ENCODE peak calls at places on chromosomes 2 and 18, in eight cellular contexts. O is right cardiac atrium, K is adipocyte, E is foreskin fibroblast, U is left ventricle myocardium inferior, W is heart right ventricle, S is A673, M is NT2/D1. V is an unnamed sample.

GRCh38 chr2:68438455-68439303 is 28.4 kb downstream of the FBXO48 start:
- DNase-seq in M (no peak), K (no peak), U (no peak), O (no peak), E (no peak), S (no peak), W (no peak), V (no peak)

GRCh38 chr2:88123164-88123974 is 4.5 kb downstream of the FABP1 start:
- DNase-seq in S (no peak), M (no peak), U (no peak), K (no peak), W (no peak), E (no peak), O (no peak), V (no peak)

GRCh38 chr2:112583497-112584133 is 794 bp upstream of the CHCHD5 start:
- DNase-seq in K (no peak), W (no peak), E (no peak), S (peak; percentile 62), M (no peak), O (no peak), U (no peak), V (no peak)

GRCh38 chr2:73862987-73863386 is 29.8 kb upstream of the ACTG2 start:
- DNase-seq in M (no peak), S (no peak), E (no peak), O (no peak), W (no peak), K (no peak), U (no peak), V (no peak)

GRCh38 chr2:70627499-70627898 is 73.9 kb upstream of the TGFA start:
- DNase-seq in O (no peak), U (no peak), K (no peak), M (no peak), S (no peak), W (peak; percentile 30), E (no peak), V (no peak)

GRCh38 chr2:231922311-231922710 is 3.9 kb downstream of the NPPC start:
- DNase-seq in S (no peak), O (no peak), E (no peak), W (no peak), U (peak; percentile 4), K (no peak), M (no peak), V (no peak)

GRCh38 chr2:70024284-70024683 is 62.9 kb upstream of the ASPRV1 start:
- DNase-seq in U (no peak), W (no peak), S (peak; percentile 19), K (no peak), M (no peak), O (no peak), E (no peak), V (no peak)

GRCh38 chr2:217637268-217637615 is 365.6 kb downstream of the TNS1 start:
- DNase-seq in O (no peak), U (no peak), M (no peak), K (no peak), E (no peak), S (no peak), W (no peak), V (no peak)

GRCh38 chr2:133504566-133505505 is 63.4 kb downstream of the NCKAP5 start:
- DNase-seq in K (peak; percentile 45), O (peak; percentile 81), W (peak; percentile 30), S (peak; percentile 84), U (peak; percentile 40), M (no peak), E (no peak), V (no peak)

GRCh38 chr2:18268400-18268799 is 292.1 kb downstream of the RDH14 start:
- DNase-seq in O (no peak), W (no peak), M (no peak), U (no peak), K (no peak), S (no peak), E (peak; percentile 9), V (peak; percentile 18)

GRCh38 chr18:55484773-55485172 is 103.2 kb downstream of the TCF4 start:
- DNase-seq in O (no peak), U (no peak), W (no peak), S (no peak), K (no peak), M (no peak), E (no peak), V (no peak)

GRCh38 chr18:51525453-51526225 is 328.2 kb upstream of the MEX3C start:
- DNase-seq in E (no peak), S (no peak), O (no peak), M (no peak), W (no peak), K (no peak), U (no peak), V (no peak)

GRCh38 chr18:59605633-59606192 is 91.5 kb downstream of the CCBE1 start:
- DNase-seq in S (no peak), U (no peak), E (peak; percentile 65), W (no peak), O (no peak), M (no peak), K (peak; percentile 46), V (no peak)

GRCh38 chr2:109644571-109645275 is 30.6 kb downstream of the SOWAHC start:
- DNase-seq in M (peak; percentile 43), W (no peak), E (no peak), K (peak; percentile 28), O (peak; percentile 63), U (peak; percentile 19), S (no peak), V (no peak)

GRCh38 chr2:23828256-23828980 is 98.5 kb downstream of the ATAD2B start:
- DNase-seq in M (no peak), K (peak; percentile 54), E (no peak), O (no peak), W (no peak), S (no peak), U (no peak), V (no peak)

DNA sequence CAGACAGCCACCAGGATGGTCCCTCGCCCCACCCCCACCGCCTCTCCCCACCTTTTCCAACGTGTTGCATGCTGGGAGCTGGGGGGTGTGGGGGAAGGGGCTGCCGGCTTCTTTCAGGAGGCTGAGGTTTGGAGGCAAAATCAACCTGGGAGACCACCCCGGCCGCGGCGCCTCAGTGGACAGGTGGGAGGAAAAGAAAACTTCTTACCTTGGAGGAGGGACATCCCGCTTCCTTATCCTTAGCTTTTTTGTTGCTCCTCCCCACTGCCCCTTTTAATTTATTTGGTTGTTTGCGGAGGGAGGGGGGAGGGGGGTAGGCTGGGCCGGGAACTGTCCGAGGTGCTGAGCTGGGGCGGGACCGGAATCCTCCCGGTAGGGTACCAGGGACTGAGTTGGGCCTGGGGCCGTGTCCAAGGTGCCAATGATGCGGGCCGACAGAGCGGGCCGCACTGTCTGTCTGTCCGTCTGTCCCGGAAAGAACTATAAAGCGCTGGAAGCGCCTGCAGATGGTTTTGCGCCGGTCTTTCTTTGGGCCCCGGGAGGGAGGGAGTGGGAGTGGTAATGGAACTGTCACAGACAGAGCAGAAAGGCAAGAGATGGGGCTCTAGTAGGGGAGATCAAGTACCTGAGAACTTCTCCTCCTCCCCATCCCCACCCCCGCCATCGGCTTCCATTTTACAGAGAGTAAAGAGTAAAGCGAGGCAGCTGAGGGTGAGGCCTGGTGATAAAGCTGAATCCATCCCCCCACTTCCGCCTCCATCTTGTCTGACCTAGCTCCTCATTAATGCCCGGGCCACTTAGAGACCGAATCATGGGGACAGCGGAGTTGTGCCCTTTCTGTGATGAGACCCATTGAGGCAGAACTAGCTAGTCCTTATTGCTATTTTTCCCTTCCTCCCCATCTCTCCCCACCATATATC is 2.4 kb downstream of the CDK5R2 start:
- DNase-seq in S (no peak), K (peak; percentile 19), E (no peak), O (no peak), W (no peak), M (no peak), U (no peak), V (no peak)
- H3K4me3 ChIP-seq in S (no peak overlapping the region), K (no peak overlapping the region), E (no peak overlapping the region), O (no peak overlapping the region), W (no peak overlapping the region), M (no peak overlapping the region), U (no peak overlapping the region), V (no peak overlapping the region)

DNA sequence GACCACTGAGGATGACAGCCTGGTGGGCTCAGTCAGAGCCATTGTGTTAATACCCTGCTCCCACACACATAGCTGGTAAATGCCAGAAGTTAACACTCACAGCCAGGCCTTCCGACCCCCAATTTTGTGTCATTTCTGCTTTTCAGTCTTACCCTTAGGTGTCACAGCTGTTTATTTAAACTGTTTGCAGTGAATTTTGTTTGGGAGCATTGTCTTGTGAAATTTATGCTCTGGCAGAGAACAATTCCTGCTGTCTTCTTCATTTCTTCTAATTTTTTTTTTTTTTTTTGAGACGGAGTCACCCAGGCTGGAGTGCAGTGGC is 8.2 kb downstream of the LPIN1 start:
- DNase-seq in E (no peak), M (no peak), K (no peak), U (no peak), S (no peak), O (no peak), W (no peak), V (no peak)
- H3K4me3 ChIP-seq in E (no peak overlapping the region), M (no peak overlapping the region), K (no peak overlapping the region), U (no peak overlapping the region), S (no peak overlapping the region), O (no peak overlapping the region), W (no peak overlapping the region), V (no peak overlapping the region)

GRCh38 chr18:24090876-24091275 is 48.0 kb upstream of the CABYR start:
- DNase-seq in O (no peak), U (no peak), E (no peak), M (no peak), S (no peak), K (no peak), W (no peak), V (no peak)

GRCh38 chr18:24095976-24096375 is 42.9 kb upstream of the CABYR start:
- DNase-seq in W (no peak), S (no peak), M (no peak), O (no peak), K (peak; percentile 15), E (no peak), U (no peak), V (no peak)

GRCh38 chr18:24089059-24089458 is 49.8 kb upstream of the CABYR start:
- DNase-seq in K (peak; percentile 19), W (peak; percentile 30), O (no peak), U (no peak), S (no peak), E (no peak), M (no peak), V (no peak)

GRCh38 chr18:24089626-24090337 is 49.1 kb upstream of the CABYR start:
- DNase-seq in O (no peak), K (no peak), U (no peak), E (no peak), W (no peak), M (no peak), S (no peak), V (no peak)

DNA sequence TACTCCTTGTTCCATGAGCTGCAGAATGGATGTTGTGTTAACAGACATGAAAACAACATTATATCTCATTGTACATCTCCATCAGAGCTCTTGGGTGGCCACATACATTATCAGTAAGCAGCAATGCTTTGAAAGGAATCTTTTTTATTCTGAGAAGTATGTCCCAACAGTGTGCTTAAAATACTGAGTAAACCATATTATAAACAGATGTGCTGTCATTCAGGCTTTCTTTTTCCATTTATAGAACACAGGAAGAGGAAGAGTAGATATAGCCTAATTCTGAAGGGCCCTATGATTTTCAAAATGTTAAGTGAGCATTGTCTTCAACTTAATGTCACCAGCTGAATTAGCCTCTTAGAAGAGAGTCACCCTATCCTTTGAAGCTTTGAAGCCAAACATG is 44.3 kb upstream of the CABYR start:
- DNase-seq in K (peak; percentile 64), W (no peak), O (no peak), U (no peak), S (no peak), M (no peak), E (no peak), V (no peak)
- H3K4me3 ChIP-seq in K (no peak overlapping the region), W (no peak overlapping the region), O (no peak overlapping the region), U (no peak overlapping the region), S (no peak overlapping the region), M (no peak overlapping the region), E (no peak overlapping the region), V (no peak overlapping the region)

GRCh38 chr2:98757904-98758421 is 27.0 kb upstream of the MGAT4A start:
- DNase-seq in O (peak; percentile 80), K (peak; percentile 48), W (peak; percentile 74), S (no peak), U (peak; percentile 57), E (peak; percentile 86), M (no peak), V (peak; percentile 87)
- H3K4me3 ChIP-seq in O (no peak overlapping the region), K (no peak overlapping the region), W (no peak overlapping the region), S (no peak overlapping the region), U (peak overlapping the region; percentile 15), E (no peak overlapping the region), M (no peak overlapping the region), V (no peak overlapping the region)